ENCODE peak calls at places on chromosomes 6 and 20, in six cellular contexts. One of them, this sample, is unnamed.

GRCh38 chr20:34709044-34709835 is 5.1 kb downstream of the TP53INP2 start:
- DNase-seq in SW 1271: peak
- DNase-seq in amniotic stem cell: peak
- DNase-seq in keratinocyte: no peak
- DNase-seq in germinal center: peak
- DNase-seq in AG20443: peak
- DNase-seq in this sample: no peak

GRCh38 chr6:107629545-107630147 is 139.7 kb downstream of the SOBP start:
- DNase-seq in SW 1271: no peak
- DNase-seq in amniotic stem cell: no peak
- DNase-seq in keratinocyte: no peak
- DNase-seq in germinal center: no peak
- DNase-seq in AG20443: no peak
- DNase-seq in this sample: no peak

GRCh38 chr6:149473080-149474052 is 11.4 kb downstream of the ZC3H12D start:
- DNase-seq in SW 1271: no peak
- DNase-seq in amniotic stem cell: no peak
- DNase-seq in keratinocyte: no peak
- DNase-seq in germinal center: no peak
- DNase-seq in AG20443: peak
- DNase-seq in this sample: no peak

GRCh38 chr6:20632696-20633095 is 98.4 kb downstream of the CDKAL1 start:
- DNase-seq in SW 1271: no peak
- DNase-seq in amniotic stem cell: no peak
- DNase-seq in keratinocyte: no peak
- DNase-seq in germinal center: no peak
- DNase-seq in AG20443: no peak
- DNase-seq in this sample: no peak

GRCh38 chr6:142642651-142643050 is 302.3 kb downstream of the HIVEP2 start:
- DNase-seq in SW 1271: no peak
- DNase-seq in amniotic stem cell: no peak
- DNase-seq in keratinocyte: no peak
- DNase-seq in germinal center: no peak
- DNase-seq in AG20443: no peak
- DNase-seq in this sample: no peak

GRCh38 chr6:106908386-106908840 is 66.1 kb downstream of the CD24 start:
- DNase-seq in SW 1271: no peak
- DNase-seq in amniotic stem cell: no peak
- DNase-seq in keratinocyte: peak
- DNase-seq in germinal center: no peak
- DNase-seq in AG20443: peak
- DNase-seq in this sample: no peak

GRCh38 chr6:33165581-33166258 is 26.5 kb downstream of the COL11A2 start:
- DNase-seq in SW 1271: no peak
- DNase-seq in amniotic stem cell: no peak
- DNase-seq in keratinocyte: no peak
- DNase-seq in germinal center: no peak
- DNase-seq in AG20443: no peak
- DNase-seq in this sample: no peak

GRCh38 chr6:684831-685636 is 7.9 kb downstream of the EXOC2 start:
- DNase-seq in SW 1271: no peak
- DNase-seq in amniotic stem cell: no peak
- DNase-seq in keratinocyte: no peak
- DNase-seq in germinal center: no peak
- DNase-seq in AG20443: peak
- DNase-seq in this sample: no peak

GRCh38 chr20:46367967-46368901 is 38.2 kb downstream of the ELMO2 start:
- DNase-seq in SW 1271: no peak
- DNase-seq in amniotic stem cell: no peak
- DNase-seq in keratinocyte: no peak
- DNase-seq in germinal center: no peak
- DNase-seq in AG20443: no peak
- DNase-seq in this sample: no peak

GRCh38 chr6:7691675-7692452 is 34.0 kb upstream of the BMP6 start:
- DNase-seq in SW 1271: peak
- DNase-seq in amniotic stem cell: no peak
- DNase-seq in keratinocyte: peak
- DNase-seq in germinal center: no peak
- DNase-seq in AG20443: peak
- DNase-seq in this sample: no peak

GRCh38 chr20:50712771-50713676 is 18.4 kb upstream of the PARD6B start:
- DNase-seq in SW 1271: no peak
- DNase-seq in amniotic stem cell: no peak
- DNase-seq in keratinocyte: no peak
- DNase-seq in germinal center: no peak
- DNase-seq in AG20443: no peak
- DNase-seq in this sample: no peak

GRCh38 chr6:105879902-105880547 is 206.1 kb upstream of the PRDM1 start:
- DNase-seq in SW 1271: no peak
- DNase-seq in amniotic stem cell: no peak
- DNase-seq in keratinocyte: no peak
- DNase-seq in germinal center: no peak
- DNase-seq in AG20443: no peak
- DNase-seq in this sample: no peak

GRCh38 chr6:154427425-154427824 is 70.8 kb upstream of the IPCEF1 start:
- DNase-seq in SW 1271: no peak
- DNase-seq in amniotic stem cell: no peak
- DNase-seq in keratinocyte: no peak
- DNase-seq in germinal center: no peak
- DNase-seq in AG20443: peak
- DNase-seq in this sample: no peak

GRCh38 chr20:46000571-46001145 is 8.1 kb upstream of the MMP9 start:
- DNase-seq in SW 1271: no peak
- DNase-seq in amniotic stem cell: no peak
- DNase-seq in keratinocyte: no peak
- DNase-seq in germinal center: no peak
- DNase-seq in AG20443: no peak
- DNase-seq in this sample: no peak

GRCh38 chr20:22508426-22508825 is 75.9 kb downstream of the FOXA2 start:
- DNase-seq in SW 1271: no peak
- DNase-seq in amniotic stem cell: no peak
- DNase-seq in keratinocyte: no peak
- DNase-seq in germinal center: no peak
- DNase-seq in AG20443: no peak
- DNase-seq in this sample: no peak

GRCh38 chr6:69796627-69797390 is at the start of gene LMBRD1:
- DNase-seq in SW 1271: peak
- DNase-seq in amniotic stem cell: peak
- DNase-seq in keratinocyte: peak
- DNase-seq in germinal center: peak
- DNase-seq in AG20443: peak
- DNase-seq in this sample: peak

GRCh38 chr6:137764464-137764863 is 102.6 kb upstream of the TNFAIP3 start:
- DNase-seq in SW 1271: no peak
- DNase-seq in amniotic stem cell: peak
- DNase-seq in keratinocyte: peak
- DNase-seq in germinal center: no peak
- DNase-seq in AG20443: peak
- DNase-seq in this sample: no peak

GRCh38 chr6:34386316-34387137 is 5.9 kb downstream of the NUDT3 start:
- DNase-seq in SW 1271: no peak
- DNase-seq in amniotic stem cell: no peak
- DNase-seq in keratinocyte: no peak
- DNase-seq in germinal center: no peak
- DNase-seq in AG20443: peak
- DNase-seq in this sample: no peak

GRCh38 chr6:84392292-84392691 is 164.8 kb upstream of the CEP162 start:
- DNase-seq in SW 1271: no peak
- DNase-seq in amniotic stem cell: no peak
- DNase-seq in keratinocyte: no peak
- DNase-seq in germinal center: no peak
- DNase-seq in AG20443: no peak
- DNase-seq in this sample: no peak

GRCh38 chr6:1901556-1901955 is 291.8 kb downstream of the FOXC1 start:
- DNase-seq in SW 1271: no peak
- DNase-seq in amniotic stem cell: peak
- DNase-seq in keratinocyte: no peak
- DNase-seq in germinal center: no peak
- DNase-seq in AG20443: no peak
- DNase-seq in this sample: no peak

GRCh38 chr20:4835244-4836177 is 113.8 kb downstream of the PRND start:
- DNase-seq in SW 1271: no peak
- DNase-seq in amniotic stem cell: no peak
- DNase-seq in keratinocyte: no peak
- DNase-seq in germinal center: no peak
- DNase-seq in AG20443: peak
- DNase-seq in this sample: no peak

GRCh38 chr6:157143885-157144795 is 179.2 kb downstream of the TMEM242 start:
- DNase-seq in SW 1271: no peak
- DNase-seq in amniotic stem cell: no peak
- DNase-seq in keratinocyte: no peak
- DNase-seq in germinal center: no peak
- DNase-seq in AG20443: no peak
- DNase-seq in this sample: no peak

GRCh38 chr20:51745804-51746203 is 22.4 kb downstream of the ATP9A start:
- DNase-seq in SW 1271: no peak
- DNase-seq in amniotic stem cell: no peak
- DNase-seq in keratinocyte: no peak
- DNase-seq in germinal center: no peak
- DNase-seq in AG20443: no peak
- DNase-seq in this sample: no peak

GRCh38 chr6:14310955-14311354 is 193.4 kb downstream of the CD83 start:
- DNase-seq in SW 1271: no peak
- DNase-seq in amniotic stem cell: no peak
- DNase-seq in keratinocyte: no peak
- DNase-seq in germinal center: no peak
- DNase-seq in AG20443: no peak
- DNase-seq in this sample: no peak

GRCh38 chr6:169923468-169924464 is 172.3 kb downstream of the ERMARD start:
- DNase-seq in SW 1271: no peak
- DNase-seq in amniotic stem cell: no peak
- DNase-seq in keratinocyte: no peak
- DNase-seq in germinal center: no peak
- DNase-seq in AG20443: no peak
- DNase-seq in this sample: no peak

GRCh38 chr20:35463455-35464300 is 8.3 kb downstream of the CEP250 start:
- DNase-seq in SW 1271: peak
- DNase-seq in amniotic stem cell: peak
- DNase-seq in keratinocyte: no peak
- DNase-seq in germinal center: peak
- DNase-seq in AG20443: peak
- DNase-seq in this sample: no peak

GRCh38 chr6:5266423-5266822 is 5.1 kb downstream of the FARS2 start:
- DNase-seq in SW 1271: no peak
- DNase-seq in amniotic stem cell: no peak
- DNase-seq in keratinocyte: no peak
- DNase-seq in germinal center: no peak
- DNase-seq in AG20443: no peak
- DNase-seq in this sample: no peak

GRCh38 chr6:167455371-167455770 is 130.5 kb downstream of the TTLL2 start:
- DNase-seq in SW 1271: no peak
- DNase-seq in amniotic stem cell: no peak
- DNase-seq in keratinocyte: no peak
- DNase-seq in germinal center: no peak
- DNase-seq in AG20443: no peak
- DNase-seq in this sample: no peak

This sample was measured in glomerular endothelial cell.